ENCODE peak calls at places on chromosomes 3 and 15, in four cellular contexts. H is endothelial cell, S is cardiac muscle cell, O is ovary. P is an unnamed sample.
A peak's percentile ranks its signal among the peaks of the same experiment; 100 is the strongest.

GRCh38 chr15:38868326-38869114 is 303.9 kb upstream of the RASGRP1 start:
- DNase-seq in H (no peak), S (peak; percentile 72), O (no peak), P (no peak)

GRCh38 chr3:151946606-151947005 is 73.2 kb downstream of the SUCNR1 start:
- DNase-seq in H (no peak), S (no peak), O (no peak), P (no peak)

GRCh38 chr3:57758686-57759085 is 2.6 kb downstream of the SLMAP start:
- DNase-seq in H (no peak), S (peak; percentile 19), O (no peak), P (no peak)

GRCh38 chr3:178082508-178082907 is 453.7 kb upstream of the KCNMB2 start:
- DNase-seq in H (no peak), S (no peak), O (no peak), P (no peak)

GRCh38 chr15:78364233-78364632 is 24.1 kb downstream of the CRABP1 start:
- DNase-seq in H (no peak), S (no peak), O (no peak), P (no peak)

GRCh38 chr3:183526838-183527420 is 28.6 kb downstream of the KLHL6 start:
- DNase-seq in H (no peak), S (no peak), O (no peak), P (no peak)

GRCh38 chr15:45631831-45632230 is 3.0 kb upstream of the SQOR start:
- DNase-seq in H (no peak), S (no peak), O (no peak), P (no peak)

GRCh38 chr3:64303401-64303800 is 78.1 kb upstream of the PRICKLE2 start:
- DNase-seq in H (no peak), S (peak; percentile 37), O (no peak), P (no peak)

GRCh38 chr15:80240261-80240660 is 11.8 kb downstream of the CTXND1 start:
- DNase-seq in H (no peak), S (no peak), O (no peak), P (no peak)

GRCh38 chr3:71389911-71390573 is 193.5 kb downstream of the FOXP1 start:
- DNase-seq in H (peak; percentile 39), S (peak; percentile 88), O (peak; percentile 33), P (no peak)

GRCh38 chr15:81813215-81813614 is 232.6 kb downstream of the MEX3B start:
- DNase-seq in H (no peak), S (no peak), O (no peak), P (no peak)

GRCh38 chr3:86563358-86563970 is 427.5 kb downstream of the VGLL3 start:
- DNase-seq in H (no peak), S (peak; percentile 45), O (no peak), P (peak; percentile 19)

GRCh38 chr15:76234337-76234889 is 76.9 kb downstream of the ETFA start:
- DNase-seq in H (no peak), S (no peak), O (no peak), P (no peak)

GRCh38 chr3:133661454-133662255 is at the start of gene TOPBP1:
- DNase-seq in H (peak; percentile 87), S (peak; percentile 73), O (peak; percentile 71), P (peak; percentile 26)

GRCh38 chr15:25504307-25504706 is 65.5 kb upstream of the UBE3A start:
- DNase-seq in H (no peak), S (peak; percentile 2), O (no peak), P (no peak)

GRCh38 chr3:17969985-17970568 is 227.6 kb upstream of the TBC1D5 start:
- DNase-seq in H (no peak), S (no peak), O (no peak), P (no peak)

GRCh38 chr15:37112171-37112570 is 11.8 kb upstream of the MEIS2 start:
- DNase-seq in H (no peak), S (peak; percentile 64), O (no peak), P (no peak)

GRCh38 chr3:124978627-124979026 is 44.1 kb upstream of the MUC13 start:
- DNase-seq in H (no peak), S (no peak), O (no peak), P (no peak)

GRCh38 chr3:141542989-141543388 is 56.2 kb downstream of the RASA2 start:
- DNase-seq in H (no peak), S (no peak), O (no peak), P (no peak)
- TF ChIP-seq CTCF in H (peak; percentile 37), S (no peak), O (no peak), P (no peak)

GRCh38 chr3:182490601-182491485 is 302.5 kb upstream of the ATP11B start:
- DNase-seq in H (peak; percentile 18), S (peak; percentile 11), O (no peak), P (no peak)
- TF ChIP-seq CTCF in H (peak; percentile 66), S (peak; percentile 31), O (no peak), P (no peak)

DNA sequence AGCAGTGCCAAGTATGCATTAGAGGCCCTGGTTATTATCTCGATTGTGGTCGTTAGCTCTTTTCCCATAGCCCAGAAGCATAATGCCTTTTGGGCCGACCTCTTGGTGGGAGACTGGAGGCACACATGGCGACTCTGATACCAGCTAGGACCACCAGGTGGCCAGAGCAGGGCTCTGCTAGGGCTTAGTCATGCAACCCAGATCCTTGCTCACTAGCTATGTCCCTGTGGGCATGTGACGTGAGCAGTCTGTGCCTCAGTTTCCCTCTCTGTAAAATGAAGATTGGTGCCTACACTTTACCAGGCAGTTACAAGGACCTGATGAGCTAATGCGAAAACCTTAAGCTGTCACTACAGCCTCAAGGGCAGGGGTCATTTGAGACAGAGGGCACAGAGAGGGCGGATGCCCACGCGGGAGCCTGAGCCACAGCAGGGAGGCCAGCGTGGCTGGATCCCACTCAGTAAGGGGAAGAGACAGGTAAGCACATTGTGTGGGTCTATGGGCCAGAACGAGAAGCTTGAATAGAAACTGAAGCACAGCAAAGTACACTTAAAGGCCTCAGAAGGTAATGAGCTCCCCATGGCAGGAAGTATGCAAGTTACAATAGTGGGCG is 8.8 kb downstream of the KLF15 start:
- DNase-seq in H (no peak), S (peak; percentile 23), O (no peak), P (no peak)
- TF ChIP-seq CTCF in H (peak; percentile 30), S (peak; percentile 26), O (no peak), P (peak; percentile 24)

GRCh38 chr3:30719536-30719935 is 113.1 kb downstream of the TGFBR2 start:
- DNase-seq in H (no peak), S (no peak), O (no peak), P (no peak)

GRCh38 chr3:30723211-30723610 is 116.8 kb downstream of the TGFBR2 start:
- DNase-seq in H (no peak), S (no peak), O (no peak), P (no peak)

GRCh38 chr3:30720586-30721313 is 114.3 kb downstream of the TGFBR2 start:
- DNase-seq in H (no peak), S (no peak), O (no peak), P (peak; percentile 56)

GRCh38 chr3:30724863-30725262 is 118.5 kb downstream of the TGFBR2 start:
- DNase-seq in H (no peak), S (no peak), O (no peak), P (no peak)

DNA sequence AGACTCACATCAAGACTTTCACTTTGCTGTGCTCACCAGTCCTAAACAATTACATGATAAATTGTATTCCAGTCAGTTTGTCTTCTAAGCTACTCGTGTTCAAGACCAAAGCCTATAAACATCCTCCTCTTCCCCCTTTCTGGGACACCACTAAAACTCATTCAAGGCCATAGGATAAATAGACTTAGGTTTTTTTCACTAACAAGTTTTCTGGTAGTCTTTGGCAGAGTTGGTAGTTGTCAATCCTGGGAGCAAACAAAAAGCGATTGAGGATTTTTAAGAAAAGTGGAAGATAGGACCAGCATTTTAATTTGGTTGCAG is 114.9 kb downstream of the TGFBR2 start:
- DNase-seq in H (no peak), S (no peak), O (no peak), P (no peak)
- TF ChIP-seq CTCF in H (no peak), S (no peak), O (no peak), P (no peak)

GRCh38 chr3:32392530-32393302 is 1.1 kb downstream of the CMTM7 start:
- DNase-seq in H (no peak), S (peak; percentile 80), O (peak; percentile 42), P (no peak)
- TF ChIP-seq CTCF in H (no peak), S (peak; percentile 1), O (no peak), P (no peak)